ENCODE peak calls at places on chromosomes 3 and 15, in four cellular contexts. Q is endothelial cell of umbilical vein, X is K562, S is GM12878. W is an unnamed sample.
A peak's percentile ranks its signal among the peaks of the same experiment; 100 is the strongest.

GRCh38 chr15:60326824-60327654 is 70.7 kb downstream of the ANXA2 start:
- DNase-seq in X (peak; percentile 31), Q (peak; percentile 74), S (no peak), W (peak; percentile 52)

GRCh38 chr3:134351421-134351820 is 22.8 kb downstream of the AMOTL2 start:
- DNase-seq in Q (no peak), S (no peak), X (no peak), W (no peak)

GRCh38 chr15:24924153-24924552 is 30.6 kb upstream of the SNRPN start:
- DNase-seq in S (no peak), X (no peak), Q (no peak), W (no peak)

GRCh38 chr3:2823016-2823415 is 287.2 kb downstream of the IL5RA start:
- DNase-seq in X (no peak), S (no peak), Q (no peak), W (no peak)

GRCh38 chr15:98953000-98953776 is 54.4 kb downstream of the PGPEP1L start:
- DNase-seq in X (no peak), Q (no peak), S (peak; percentile 80), W (peak; percentile 13)

GRCh38 chr3:22372292-22372949 is 621.4 kb upstream of the ZNF385D start:
- DNase-seq in Q (no peak), S (no peak), X (no peak), W (no peak)

GRCh38 chr3:9473496-9473895 is 76.1 kb downstream of the SETD5 start:
- DNase-seq in S (no peak), Q (no peak), X (no peak), W (no peak)

GRCh38 chr15:56869573-56869972 is 48.9 kb upstream of the TCF12 start:
- DNase-seq in X (no peak), S (no peak), Q (peak; percentile 31), W (no peak)

GRCh38 chr3:126321490-126321889 is 35.7 kb downstream of the KLF15 start:
- DNase-seq in Q (no peak), S (no peak), X (no peak), W (no peak)

GRCh38 chr15:89119489-89120478 is 31.5 kb downstream of the ABHD2 start:
- DNase-seq in S (no peak), Q (peak; percentile 85), X (no peak), W (peak; percentile 69)

GRCh38 chr3:138625707-138626365 is 17.3 kb downstream of the FAIM start:
- DNase-seq in X (no peak), S (peak; percentile 11), Q (peak; percentile 7), W (peak; percentile 79)

GRCh38 chr3:86410587-86410986 is 580.4 kb downstream of the VGLL3 start:
- DNase-seq in X (no peak), S (no peak), Q (no peak), W (no peak)

GRCh38 chr3:170813261-170813660 is 56.7 kb downstream of the RPL22L1 start:
- DNase-seq in X (no peak), S (no peak), Q (no peak), W (no peak)

GRCh38 chr3:56860351-56860750 is 58.6 kb upstream of the ARHGEF3 start:
- DNase-seq in Q (no peak), X (no peak), S (no peak), W (no peak)

GRCh38 chr3:53523346-53523745 is 28.9 kb downstream of the CACNA1D start:
- DNase-seq in X (no peak), Q (no peak), S (no peak), W (no peak)

GRCh38 chr3:27134165-27134796 is 234.9 kb downstream of the NEK10 start:
- DNase-seq in X (peak; percentile 55), Q (peak; percentile 72), S (peak; percentile 8), W (peak; percentile 66)

GRCh38 chr3:66449411-66449931 is 51.4 kb downstream of the LRIG1 start:
- DNase-seq in S (no peak), Q (no peak), X (no peak), W (no peak)

GRCh38 chr3:107978116-107979057 is 112.4 kb downstream of the CD47 start:
- DNase-seq in X (no peak), S (no peak), Q (no peak), W (no peak)

GRCh38 chr15:77516076-77516475 is 95.4 kb downstream of the HMG20A start:
- DNase-seq in S (no peak), X (no peak), Q (no peak), W (no peak)

GRCh38 chr15:90552162-90552928 is 22.6 kb downstream of the CRTC3 start:
- DNase-seq in Q (no peak), S (no peak), X (no peak), W (peak; percentile 94)

GRCh38 chr15:25242957-25243799 is 195.6 kb downstream of the UBE3A start:
- DNase-seq in X (no peak), S (no peak), Q (no peak), W (no peak)

GRCh38 chr15:40063563-40064011 is 24.6 kb upstream of the SRP14 start:
- DNase-seq in Q (no peak), S (no peak), X (no peak), W (peak; percentile 50)

GRCh38 chr3:72818092-72818721 is 30.0 kb downstream of the SHQ1 start:
- DNase-seq in S (no peak), X (no peak), Q (peak; percentile 54), W (peak; percentile 36)

GRCh38 chr3:4425707-4426106 is 41.4 kb downstream of the SUMF1 start:
- DNase-seq in X (no peak), S (no peak), Q (no peak), W (peak; percentile 22)

GRCh38 chr3:69079269-69080159 is 651 bp downstream of the UBA3 start:
- DNase-seq in Q (peak; percentile 38), X (peak; percentile 27), S (no peak), W (no peak)

GRCh38 chr3:134054231-134054630 is 24.5 kb upstream of the SLCO2A1 start:
- DNase-seq in S (no peak), Q (no peak), X (no peak), W (no peak)

GRCh38 chr3:140288575-140288974 is 353.6 kb downstream of the CLSTN2 start:
- DNase-seq in X (no peak), S (no peak), Q (no peak), W (no peak)

GRCh38 chr3:49617390-49618013 is 56.6 kb upstream of the APEH start:
- DNase-seq in Q (no peak), S (no peak), X (no peak), W (no peak)

GRCh38 chr3:15460891-15461524 is 33.6 kb downstream of the EAF1 start:
- DNase-seq in S (no peak), Q (no peak), X (no peak), W (no peak)

GRCh38 chr3:45225465-45226205 is 452 bp downstream of the TMEM158 start:
- DNase-seq in S (no peak), X (peak; percentile 48), Q (no peak), W (no peak)

GRCh38 chr3:105513886-105514285 is 147.2 kb downstream of the ALCAM start:
- DNase-seq in X (no peak), Q (no peak), S (no peak), W (no peak)

GRCh38 chr3:135637033-135637432 is 328.5 kb upstream of the PPP2R3A start:
- DNase-seq in S (no peak), X (no peak), Q (no peak), W (no peak)

GRCh38 chr3:99875573-99875924 is 57.9 kb downstream of the CMSS1 start:
- DNase-seq in Q (peak; percentile 72), S (no peak), X (peak; percentile 39), W (peak; percentile 60)

GRCh38 chr15:23503546-23503945 is 56.5 kb upstream of the GOLGA6L2 start:
- DNase-seq in S (no peak), Q (no peak), X (no peak), W (no peak)

GRCh38 chr15:23497710-23498111 is 50.7 kb upstream of the GOLGA6L2 start:
- DNase-seq in S (no peak), Q (no peak), X (peak; percentile 18), W (no peak)
- TF ChIP-seq FOS in S (no peak), Q (no peak), X (no peak), W (no peak)

DNA sequence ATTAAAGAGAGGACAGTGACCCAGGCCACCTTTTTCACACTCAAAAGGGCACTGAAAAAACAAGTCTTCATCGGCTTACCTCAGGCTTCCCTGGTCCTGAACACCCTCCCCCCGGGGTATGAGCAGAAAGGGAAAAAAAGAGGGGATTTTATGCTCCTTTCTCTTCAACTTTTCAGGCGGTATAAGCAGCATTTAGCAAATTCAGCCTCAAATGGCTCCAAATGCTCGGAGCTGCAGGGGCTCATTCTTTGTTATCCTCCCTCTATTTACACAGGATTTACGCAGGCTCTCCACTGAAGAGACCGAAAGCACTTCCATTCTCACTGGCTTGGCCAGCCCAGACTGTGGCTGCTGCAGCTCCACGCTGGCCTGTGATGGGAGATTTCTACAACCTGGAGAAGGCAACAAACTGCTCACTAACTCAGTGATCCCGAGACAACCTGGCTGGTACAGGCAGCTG is 54.5 kb downstream of the MEIS2 start:
- DNase-seq in Q (no peak), S (no peak), X (no peak), W (no peak)
- TF ChIP-seq FOS in Q (no peak), S (no peak), X (no peak), W (no peak)

GRCh38 chr3:172276103-172276502 is 172.2 kb downstream of the GHSR start:
- DNase-seq in Q (no peak), S (no peak), X (no peak), W (no peak)
- TF ChIP-seq FOS in Q (no peak), S (no peak), X (no peak), W (no peak)

GRCh38 chr3:71425491-71426071 is 157.9 kb downstream of the FOXP1 start:
- DNase-seq in X (no peak), Q (no peak), S (no peak), W (peak; percentile 92)
- TF ChIP-seq FOS in X (no peak), Q (no peak), S (no peak), W (no peak)

DNA sequence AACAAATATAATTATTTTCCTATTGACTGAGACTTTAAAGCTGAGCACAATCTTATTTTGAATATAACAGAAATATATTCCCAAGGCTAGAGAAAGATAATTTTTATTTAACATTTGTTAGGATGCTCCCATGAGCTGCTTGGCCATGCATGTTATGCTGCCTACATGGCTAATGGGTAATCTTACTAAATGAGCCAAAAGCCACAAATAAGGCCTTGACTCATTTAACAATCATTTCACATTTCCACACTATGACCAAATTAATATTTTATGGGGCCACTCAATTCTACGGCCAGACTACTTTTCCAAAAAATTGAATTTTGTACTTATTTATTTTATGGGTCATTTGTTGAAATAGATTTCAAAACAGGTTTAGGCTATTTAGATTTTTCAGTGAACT is 141.7 kb downstream of the MEIS2 start:
- DNase-seq in S (no peak), Q (no peak), X (no peak), W (no peak)
- TF ChIP-seq FOS in S (no peak), Q (no peak), X (no peak), W (no peak)

GRCh38 chr15:52702390-52702789 is 23.2 kb upstream of the ATOSA start:
- DNase-seq in S (no peak), Q (no peak), X (no peak), W (no peak)
- TF ChIP-seq FOS in S (no peak), Q (no peak), X (no peak), W (no peak)